ENCODE peak calls at places on chromosomes 1 and 21, in four cellular contexts. J, W, E and H are unnamed samples.

GRCh38 chr1:36166938-36167910 is 11.3 kb downstream of the MAP7D1 start:
- DNase-seq in J (no peak), W (no peak), E (no peak), H (no peak)

GRCh38 chr21:44395260-44395659 is 41.8 kb downstream of the TRPM2 start:
- DNase-seq in J (no peak), W (no peak), E (no peak), H (no peak)

GRCh38 chr21:14114251-14114650 is 96.5 kb downstream of the LIPI start:
- DNase-seq in J (peak), W (no peak), E (no peak), H (no peak)

GRCh38 chr1:48242126-48242736 is 19.7 kb downstream of the SLC5A9 start:
- DNase-seq in J (no peak), W (no peak), E (peak), H (no peak)

GRCh38 chr1:244271909-244272308 is 179.8 kb downstream of the ADSS2 start:
- DNase-seq in J (no peak), W (no peak), E (no peak), H (no peak)

GRCh38 chr21:43911935-43912487 is 47.0 kb downstream of the AGPAT3 start:
- DNase-seq in J (no peak), W (no peak), E (no peak), H (no peak)

GRCh38 chr1:201500670-201501120 is 6.2 kb downstream of the CSRP1 start:
- DNase-seq in J (no peak), W (no peak), E (no peak), H (no peak)

GRCh38 chr1:60825593-60825992 is 256.8 kb upstream of the NFIA start:
- DNase-seq in J (peak), W (no peak), E (no peak), H (peak)

GRCh38 chr1:162690672-162691434 is 58.6 kb downstream of the DDR2 start:
- DNase-seq in J (peak), W (peak), E (no peak), H (no peak)

GRCh38 chr1:55402117-55402516 is 187.0 kb upstream of the USP24 start:
- DNase-seq in J (no peak), W (no peak), E (no peak), H (no peak)

GRCh38 chr21:25845729-25846256 is 111.0 kb downstream of the GABPA start:
- DNase-seq in J (no peak), W (no peak), E (no peak), H (no peak)

GRCh38 chr1:97061604-97062003 is 340.0 kb downstream of the PTBP2 start:
- DNase-seq in J (no peak), W (no peak), E (no peak), H (no peak)

GRCh38 chr1:14881775-14882672 is 271.5 kb upstream of the TMEM51 start:
- DNase-seq in J (no peak), W (peak), E (no peak), H (no peak)

DNA sequence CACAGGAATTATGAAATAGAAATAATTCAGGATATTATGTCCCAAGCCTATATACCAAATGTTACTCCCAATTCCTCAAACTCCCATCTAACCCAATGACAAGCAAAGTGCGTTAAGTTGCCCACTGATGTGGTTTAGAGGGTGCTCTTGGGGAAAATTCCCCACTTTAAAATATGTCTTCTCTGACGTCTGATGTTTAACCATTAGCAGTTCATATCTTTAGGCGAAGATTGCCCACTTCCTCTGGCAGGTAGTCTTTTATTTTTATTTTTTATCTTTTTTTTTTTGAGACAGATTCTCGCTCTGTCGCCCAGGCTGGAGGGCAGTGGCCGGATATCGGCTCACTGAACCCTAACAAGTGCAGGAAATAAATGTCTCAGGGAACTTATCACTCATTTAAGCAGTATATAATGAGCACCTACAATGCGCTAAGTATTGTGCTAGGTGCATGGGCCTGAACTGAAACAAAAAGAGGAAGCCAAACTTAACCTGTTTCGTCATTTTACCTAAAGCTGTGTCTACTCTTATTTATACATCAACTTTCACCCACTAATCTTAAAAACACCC is 1.3 kb upstream of the LYST start:
- DNase-seq in J (no peak), W (no peak), E (no peak), H (no peak)
- TF ChIP-seq ELF4 in J (no peak), W (no peak), E (no peak), H (no peak)

DNA sequence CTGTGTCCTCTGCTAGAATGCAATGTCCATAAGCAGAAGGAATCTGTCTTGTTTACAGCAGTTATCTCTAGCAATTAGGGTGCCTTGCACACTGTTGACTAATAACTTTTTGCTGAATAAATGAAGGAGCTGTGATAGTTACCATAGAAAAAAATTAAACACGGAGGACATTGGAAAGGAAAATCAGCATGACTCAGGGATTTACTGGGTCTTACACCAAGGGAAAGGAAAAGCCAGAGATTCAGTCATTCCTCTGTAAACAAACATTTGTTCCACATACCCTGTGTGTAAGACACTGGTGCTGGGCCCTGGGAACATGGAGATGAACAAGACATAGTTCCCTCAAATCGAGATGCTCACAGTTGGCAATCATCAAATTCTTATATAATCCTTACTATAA is 183.3 kb downstream of the PTGER3 start:
- DNase-seq in J (no peak), W (no peak), E (no peak), H (no peak)
- TF ChIP-seq ELF4 in J (no peak), W (no peak), E (no peak), H (no peak)

GRCh38 chr1:82152356-82153281 is 351.9 kb downstream of the ADGRL2 start:
- DNase-seq in J (no peak), W (no peak), E (no peak), H (no peak)
- TF ChIP-seq ELF4 in J (no peak), W (no peak), E (no peak), H (no peak)

DNA sequence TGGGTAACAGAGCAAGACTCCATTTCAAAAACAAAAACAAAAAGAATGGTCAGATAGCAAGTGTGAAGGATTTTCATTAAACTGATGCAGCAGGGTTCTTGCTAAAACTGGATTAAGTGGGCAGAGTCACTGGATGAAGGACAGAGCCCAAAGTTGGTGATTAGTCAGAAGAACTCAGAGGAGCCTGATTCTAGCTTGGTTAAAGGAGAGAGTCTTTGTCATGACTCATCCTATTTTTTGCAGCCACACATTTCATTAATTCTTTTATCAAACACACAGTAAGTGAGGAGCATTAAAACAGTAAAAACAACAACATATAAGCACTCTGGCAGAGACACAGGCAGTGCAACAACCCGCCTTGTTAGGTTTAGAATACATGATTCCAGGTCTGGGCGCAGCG is 56.0 kb upstream of the EDARADD start:
- DNase-seq in J (no peak), W (no peak), E (no peak), H (no peak)
- TF ChIP-seq ELF4 in J (no peak), W (no peak), E (no peak), H (no peak)

GRCh38 chr1:39174400-39175081 is 30.0 kb upstream of the MACF1 start:
- DNase-seq in J (no peak), W (no peak), E (no peak), H (no peak)

GRCh38 chr1:39181311-39181710 is 23.2 kb upstream of the MACF1 start:
- DNase-seq in J (no peak), W (no peak), E (no peak), H (no peak)

GRCh38 chr1:39182804-39183203 is 21.7 kb upstream of the MACF1 start:
- DNase-seq in J (no peak), W (no peak), E (no peak), H (no peak)

GRCh38 chr1:39177641-39178040 is 26.9 kb upstream of the MACF1 start:
- DNase-seq in J (no peak), W (no peak), E (no peak), H (no peak)

GRCh38 chr1:39178541-39179431 is 25.7 kb upstream of the MACF1 start:
- DNase-seq in J (no peak), W (peak), E (peak), H (no peak)
- TF ChIP-seq ELF4 in J (no peak), W (no peak), E (no peak), H (no peak)

GRCh38 chr1:16394178-16394521 is 27.1 kb downstream of the SZRD1 start:
- DNase-seq in J (no peak), W (no peak), E (no peak), H (no peak)

GRCh38 chr1:16392740-16393139 is 25.7 kb downstream of the SZRD1 start:
- DNase-seq in J (no peak), W (no peak), E (no peak), H (no peak)

GRCh38 chr1:16394977-16395376 is 27.9 kb downstream of the SZRD1 start:
- DNase-seq in J (no peak), W (no peak), E (no peak), H (no peak)

GRCh38 chr1:16393255-16394177 is 26.5 kb downstream of the SZRD1 start:
- DNase-seq in J (no peak), W (no peak), E (no peak), H (no peak)

GRCh38 chr1:16391408-16391807 is 24.4 kb downstream of the SZRD1 start:
- DNase-seq in J (no peak), W (no peak), E (no peak), H (no peak)
- TF ChIP-seq ELF4 in J (no peak), W (no peak), E (no peak), H (no peak)

GRCh38 chr1:21901986-21902377 is 35.1 kb downstream of the HSPG2 start:
- DNase-seq in J (no peak), W (no peak), E (no peak), H (no peak)
- TF ChIP-seq ELF4 in J (no peak), W (no peak), E (no peak), H (no peak)